ENCODE peak calls at places on chromosome 2, in ten cellular contexts. T, C, I, P, R, K, O, J, F and Q are unnamed samples.

GRCh38 chr2:41837610-41838009 is 210.2 kb upstream of the PKDCC start:
- DNase-seq in T (no peak), C (no peak), I (no peak), P (no peak), R (no peak), K (no peak), O (no peak), J (no peak), F (no peak), Q (no peak)

GRCh38 chr2:165016772-165017411 is 61.6 kb upstream of the SLC38A11 start:
- DNase-seq in T (peak), C (no peak), I (peak), P (peak), R (no peak), K (peak), O (no peak), J (no peak), F (no peak), Q (peak)

GRCh38 chr2:18311413-18311812 is 249.0 kb downstream of the RDH14 start:
- DNase-seq in T (peak), C (no peak), I (peak), P (peak), R (no peak), K (no peak), O (no peak), J (no peak), F (no peak), Q (no peak)

GRCh38 chr2:96110621-96111256 is 5.6 kb downstream of the ADRA2B start:
- DNase-seq in T (no peak), C (no peak), I (no peak), P (no peak), R (no peak), K (no peak), O (peak), J (peak), F (no peak), Q (no peak)

GRCh38 chr2:94982661-94983060 is 42.8 kb upstream of the MAL start:
- DNase-seq in T (peak), C (no peak), I (no peak), P (peak), R (no peak), K (no peak), O (no peak), J (no peak), F (no peak), Q (peak)

GRCh38 chr2:66526171-66526570 is 91.2 kb downstream of the MEIS1 start:
- DNase-seq in T (no peak), C (no peak), I (no peak), P (no peak), R (no peak), K (no peak), O (peak), J (no peak), F (no peak), Q (no peak)

GRCh38 chr2:152715854-152716428 is 1.3 kb downstream of the PRPF40A start:
- DNase-seq in T (peak), C (no peak), I (no peak), P (peak), R (peak), K (peak), O (no peak), J (no peak), F (no peak), Q (peak)

GRCh38 chr2:69026638-69027037 is 13.7 kb downstream of the ANTXR1 start:
- DNase-seq in T (no peak), C (no peak), I (no peak), P (no peak), R (no peak), K (no peak), O (no peak), J (no peak), F (no peak), Q (no peak)

GRCh38 chr2:56565143-56565542 is 381.4 kb downstream of the CCDC85A start:
- DNase-seq in T (peak), C (no peak), I (no peak), P (peak), R (no peak), K (no peak), O (no peak), J (no peak), F (no peak), Q (no peak)